ENCODE peak calls at places on chromosomes 6 and 20, in nine cellular contexts. One of them, this sample, is unnamed.
A peak's percentile ranks its signal among the peaks of the same experiment; 100 is the strongest.

GRCh38 chr6:83038246-83038645 is 27.4 kb downstream of the UBE3D start:
- DNase-seq in GDM1: no peak
- DNase-seq in Karpas-422: no peak
- DNase-seq in HTR-8/SVneo: no peak
- DNase-seq in cardiac muscle cell: no peak
- DNase-seq in central memory CD8-positive, alpha-beta T cell: no peak
- DNase-seq in fibroblast of the aortic adventitia: no peak
- DNase-seq in EL: peak; percentile 4
- DNase-seq in GM12891: no peak
- DNase-seq in this sample: no peak

GRCh38 chr6:39964530-39964929 is 30.3 kb upstream of the MOCS1 start:
- DNase-seq in GDM1: no peak
- DNase-seq in HTR-8/SVneo: no peak
- DNase-seq in EL: no peak
- DNase-seq in fibroblast of the aortic adventitia: no peak
- DNase-seq in cardiac muscle cell: no peak
- DNase-seq in Karpas-422: no peak
- DNase-seq in GM12891: no peak
- DNase-seq in central memory CD8-positive, alpha-beta T cell: no peak
- DNase-seq in this sample: no peak

GRCh38 chr20:63553933-63554290 is at the start of gene FNDC11:
- DNase-seq in EL: peak; percentile 48
- DNase-seq in fibroblast of the aortic adventitia: no peak
- DNase-seq in Karpas-422: peak; percentile 73
- DNase-seq in cardiac muscle cell: peak; percentile 34
- DNase-seq in HTR-8/SVneo: no peak
- DNase-seq in GDM1: peak; percentile 37
- DNase-seq in central memory CD8-positive, alpha-beta T cell: no peak
- DNase-seq in GM12891: no peak
- DNase-seq in this sample: no peak

GRCh38 chr6:52741872-52742271 is 21.4 kb downstream of the GSTA2 start:
- DNase-seq in HTR-8/SVneo: no peak
- DNase-seq in EL: peak; percentile 45
- DNase-seq in fibroblast of the aortic adventitia: no peak
- DNase-seq in GM12891: no peak
- DNase-seq in central memory CD8-positive, alpha-beta T cell: no peak
- DNase-seq in Karpas-422: no peak
- DNase-seq in cardiac muscle cell: no peak
- DNase-seq in GDM1: no peak
- DNase-seq in this sample: no peak

GRCh38 chr20:50333856-50334255 is 143.2 kb downstream of the CEBPB start:
- DNase-seq in cardiac muscle cell: peak; percentile 78
- DNase-seq in GDM1: no peak
- DNase-seq in Karpas-422: no peak
- DNase-seq in HTR-8/SVneo: peak; percentile 79
- DNase-seq in EL: no peak
- DNase-seq in central memory CD8-positive, alpha-beta T cell: no peak
- DNase-seq in fibroblast of the aortic adventitia: peak; percentile 60
- DNase-seq in GM12891: no peak
- DNase-seq in this sample: no peak

GRCh38 chr6:169722362-169723199 is 1.7 kb downstream of the PHF10 start:
- DNase-seq in EL: peak; percentile 71
- DNase-seq in GDM1: peak; percentile 45
- DNase-seq in central memory CD8-positive, alpha-beta T cell: peak; percentile 13
- DNase-seq in Karpas-422: peak; percentile 73
- DNase-seq in HTR-8/SVneo: peak; percentile 36
- DNase-seq in cardiac muscle cell: peak; percentile 65
- DNase-seq in GM12891: no peak
- DNase-seq in fibroblast of the aortic adventitia: peak; percentile 81
- DNase-seq in this sample: no peak

GRCh38 chr6:34459899-34460593 is 5.8 kb upstream of the PACSIN1 start:
- DNase-seq in GM12891: peak; percentile 52
- DNase-seq in central memory CD8-positive, alpha-beta T cell: peak; percentile 36
- DNase-seq in fibroblast of the aortic adventitia: peak; percentile 63
- DNase-seq in GDM1: peak; percentile 28
- DNase-seq in EL: peak; percentile 41
- DNase-seq in Karpas-422: peak; percentile 84
- DNase-seq in HTR-8/SVneo: peak; percentile 41
- DNase-seq in cardiac muscle cell: peak; percentile 67
- DNase-seq in this sample: no peak

GRCh38 chr20:35049776-35050352 is 42.7 kb downstream of the TRPC4AP start:
- DNase-seq in Karpas-422: no peak
- DNase-seq in GM12891: no peak
- DNase-seq in EL: peak; percentile 21
- DNase-seq in central memory CD8-positive, alpha-beta T cell: no peak
- DNase-seq in cardiac muscle cell: no peak
- DNase-seq in fibroblast of the aortic adventitia: no peak
- DNase-seq in GDM1: no peak
- DNase-seq in HTR-8/SVneo: no peak
- DNase-seq in this sample: peak; percentile 28

GRCh38 chr6:14037402-14038277 is 79.9 kb upstream of the CD83 start:
- DNase-seq in fibroblast of the aortic adventitia: peak; percentile 75
- DNase-seq in central memory CD8-positive, alpha-beta T cell: no peak
- DNase-seq in Karpas-422: no peak
- DNase-seq in EL: peak; percentile 86
- DNase-seq in GM12891: no peak
- DNase-seq in HTR-8/SVneo: peak; percentile 39
- DNase-seq in GDM1: no peak
- DNase-seq in cardiac muscle cell: peak; percentile 68
- DNase-seq in this sample: no peak

GRCh38 chr20:18263723-18264122 is 24.6 kb upstream of the ZNF133 start:
- DNase-seq in EL: no peak
- DNase-seq in GDM1: no peak
- DNase-seq in GM12891: no peak
- DNase-seq in cardiac muscle cell: no peak
- DNase-seq in central memory CD8-positive, alpha-beta T cell: no peak
- DNase-seq in HTR-8/SVneo: no peak
- DNase-seq in Karpas-422: no peak
- DNase-seq in fibroblast of the aortic adventitia: peak; percentile 21
- DNase-seq in this sample: no peak

GRCh38 chr20:63268256-63268655 is 4.4 kb upstream of the ARFGAP1 start:
- DNase-seq in Karpas-422: no peak
- DNase-seq in cardiac muscle cell: no peak
- DNase-seq in HTR-8/SVneo: no peak
- DNase-seq in GDM1: no peak
- DNase-seq in EL: no peak
- DNase-seq in central memory CD8-positive, alpha-beta T cell: no peak
- DNase-seq in fibroblast of the aortic adventitia: no peak
- DNase-seq in GM12891: no peak
- DNase-seq in this sample: no peak

GRCh38 chr6:156976144-156977088 is 199.2 kb downstream of the ARID1B start:
- DNase-seq in cardiac muscle cell: no peak
- DNase-seq in GDM1: no peak
- DNase-seq in EL: peak; percentile 20
- DNase-seq in HTR-8/SVneo: no peak
- DNase-seq in central memory CD8-positive, alpha-beta T cell: no peak
- DNase-seq in Karpas-422: peak; percentile 90
- DNase-seq in fibroblast of the aortic adventitia: peak; percentile 51
- DNase-seq in GM12891: no peak
- DNase-seq in this sample: no peak

GRCh38 chr20:44723391-44723790 is 8.2 kb downstream of the CCN5 start:
- DNase-seq in cardiac muscle cell: peak; percentile 42
- DNase-seq in fibroblast of the aortic adventitia: no peak
- DNase-seq in Karpas-422: no peak
- DNase-seq in HTR-8/SVneo: no peak
- DNase-seq in central memory CD8-positive, alpha-beta T cell: no peak
- DNase-seq in EL: no peak
- DNase-seq in GDM1: no peak
- DNase-seq in GM12891: no peak
- DNase-seq in this sample: no peak

GRCh38 chr20:37329481-37330165 is 16.3 kb upstream of the SRC start:
- DNase-seq in Karpas-422: no peak
- DNase-seq in central memory CD8-positive, alpha-beta T cell: no peak
- DNase-seq in GDM1: no peak
- DNase-seq in HTR-8/SVneo: no peak
- DNase-seq in fibroblast of the aortic adventitia: no peak
- DNase-seq in EL: no peak
- DNase-seq in cardiac muscle cell: no peak
- DNase-seq in GM12891: no peak
- DNase-seq in this sample: no peak

GRCh38 chr20:24490598-24490997 is 21.2 kb downstream of the SYNDIG1 start:
- DNase-seq in GM12891: no peak
- DNase-seq in EL: no peak
- DNase-seq in fibroblast of the aortic adventitia: no peak
- DNase-seq in HTR-8/SVneo: no peak
- DNase-seq in central memory CD8-positive, alpha-beta T cell: no peak
- DNase-seq in cardiac muscle cell: no peak
- DNase-seq in GDM1: no peak
- DNase-seq in Karpas-422: no peak
- DNase-seq in this sample: no peak

GRCh38 chr20:461254-462198 is 807 bp downstream of the TBC1D20 start:
- DNase-seq in central memory CD8-positive, alpha-beta T cell: peak; percentile 27
- DNase-seq in GM12891: peak; percentile 46
- DNase-seq in fibroblast of the aortic adventitia: peak; percentile 35
- DNase-seq in GDM1: peak; percentile 45
- DNase-seq in Karpas-422: peak; percentile 68
- DNase-seq in HTR-8/SVneo: peak; percentile 48
- DNase-seq in cardiac muscle cell: peak; percentile 57
- DNase-seq in EL: peak; percentile 64
- DNase-seq in this sample: peak; percentile 24

GRCh38 chr20:39661833-39662232 is 699.7 kb downstream of the DHX35 start:
- DNase-seq in cardiac muscle cell: peak; percentile 1
- DNase-seq in HTR-8/SVneo: no peak
- DNase-seq in Karpas-422: no peak
- DNase-seq in fibroblast of the aortic adventitia: peak; percentile 0
- DNase-seq in EL: peak; percentile 79
- DNase-seq in central memory CD8-positive, alpha-beta T cell: no peak
- DNase-seq in GDM1: no peak
- DNase-seq in GM12891: no peak
- DNase-seq in this sample: peak; percentile 45

GRCh38 chr6:34610819-34611477 is 54.8 kb upstream of the SPDEF start:
- DNase-seq in Karpas-422: no peak
- DNase-seq in central memory CD8-positive, alpha-beta T cell: no peak
- DNase-seq in EL: peak; percentile 89
- DNase-seq in GM12891: no peak
- DNase-seq in GDM1: no peak
- DNase-seq in HTR-8/SVneo: peak; percentile 59
- DNase-seq in cardiac muscle cell: peak; percentile 83
- DNase-seq in fibroblast of the aortic adventitia: peak; percentile 89
- DNase-seq in this sample: no peak

GRCh38 chr6:43763812-43764522 is 6.0 kb upstream of the VEGFA start:
- DNase-seq in GM12891: no peak
- DNase-seq in GDM1: no peak
- DNase-seq in fibroblast of the aortic adventitia: no peak
- DNase-seq in HTR-8/SVneo: no peak
- DNase-seq in central memory CD8-positive, alpha-beta T cell: no peak
- DNase-seq in cardiac muscle cell: no peak
- DNase-seq in EL: no peak
- DNase-seq in Karpas-422: no peak
- DNase-seq in this sample: no peak

GRCh38 chr20:47855799-47856198 is 70.5 kb upstream of the SULF2 start:
- DNase-seq in fibroblast of the aortic adventitia: no peak
- DNase-seq in central memory CD8-positive, alpha-beta T cell: no peak
- DNase-seq in cardiac muscle cell: no peak
- DNase-seq in GDM1: no peak
- DNase-seq in EL: no peak
- DNase-seq in Karpas-422: no peak
- DNase-seq in HTR-8/SVneo: no peak
- DNase-seq in GM12891: no peak
- DNase-seq in this sample: no peak

This sample was measured in foreskin melanocyte.